ENCODE peak calls at places on chromosomes 13 and 19, in eight cellular contexts. One of them, this sample, is unnamed.

GRCh38 chr13:43908156-43909126 is 28.7 kb downstream of the LACC1 start:
- DNase-seq in HepG2: peak
- DNase-seq in HCT116: peak
- DNase-seq in K562: no peak
- DNase-seq in GM12878: no peak
- DNase-seq in H1: no peak
- DNase-seq in GM23338: peak
- DNase-seq in endothelial cell of umbilical vein: peak
- DNase-seq in this sample: no peak

GRCh38 chr19:46132508-46133100 is 8.1 kb upstream of the IGFL3 start:
- DNase-seq in H1: no peak
- DNase-seq in K562: no peak
- DNase-seq in endothelial cell of umbilical vein: no peak
- DNase-seq in HepG2: no peak
- DNase-seq in HCT116: no peak
- DNase-seq in GM12878: no peak
- DNase-seq in GM23338: no peak
- DNase-seq in this sample: no peak

GRCh38 chr13:79533781-79534400 is 52.9 kb downstream of the NDFIP2 start:
- DNase-seq in GM12878: no peak
- DNase-seq in K562: no peak
- DNase-seq in GM23338: no peak
- DNase-seq in HepG2: no peak
- DNase-seq in H1: no peak
- DNase-seq in endothelial cell of umbilical vein: no peak
- DNase-seq in HCT116: no peak
- DNase-seq in this sample: no peak

GRCh38 chr13:25881946-25882574 is 169.8 kb downstream of the SHISA2 start:
- DNase-seq in endothelial cell of umbilical vein: peak
- DNase-seq in K562: no peak
- DNase-seq in GM23338: peak
- DNase-seq in GM12878: no peak
- DNase-seq in H1: no peak
- DNase-seq in HepG2: no peak
- DNase-seq in HCT116: no peak
- DNase-seq in this sample: peak

GRCh38 chr19:58033741-58034475 is at the start of gene ZSCAN1:
- DNase-seq in HepG2: no peak
- DNase-seq in H1: peak
- DNase-seq in GM23338: peak
- DNase-seq in endothelial cell of umbilical vein: peak
- DNase-seq in GM12878: no peak
- DNase-seq in K562: no peak
- DNase-seq in HCT116: no peak
- DNase-seq in this sample: no peak

GRCh38 chr13:78827471-78827870 is 168.5 kb upstream of the OBI1 start:
- DNase-seq in HepG2: no peak
- DNase-seq in HCT116: no peak
- DNase-seq in GM12878: no peak
- DNase-seq in GM23338: peak
- DNase-seq in H1: no peak
- DNase-seq in endothelial cell of umbilical vein: no peak
- DNase-seq in K562: no peak
- DNase-seq in this sample: no peak

GRCh38 chr13:87674143-87674772 is 3.1 kb downstream of the SLITRK5 start:
- DNase-seq in GM23338: peak
- DNase-seq in H1: no peak
- DNase-seq in endothelial cell of umbilical vein: no peak
- DNase-seq in HCT116: no peak
- DNase-seq in HepG2: no peak
- DNase-seq in K562: no peak
- DNase-seq in GM12878: no peak
- DNase-seq in this sample: no peak

GRCh38 chr19:9847087-9847671 is 12.1 kb downstream of the PIN1 start:
- DNase-seq in H1: peak
- DNase-seq in K562: peak
- DNase-seq in GM12878: no peak
- DNase-seq in HepG2: peak
- DNase-seq in GM23338: peak
- DNase-seq in HCT116: peak
- DNase-seq in endothelial cell of umbilical vein: peak
- DNase-seq in this sample: no peak

GRCh38 chr19:52691737-52692136 is 43.1 kb downstream of the ZNF611 start:
- DNase-seq in GM12878: peak
- DNase-seq in H1: no peak
- DNase-seq in K562: no peak
- DNase-seq in GM23338: no peak
- DNase-seq in HCT116: no peak
- DNase-seq in HepG2: no peak
- DNase-seq in endothelial cell of umbilical vein: no peak
- DNase-seq in this sample: no peak

GRCh38 chr19:53545271-53546065 is 7.5 kb downstream of the ZNF331 start:
- DNase-seq in endothelial cell of umbilical vein: peak
- DNase-seq in K562: no peak
- DNase-seq in GM23338: peak
- DNase-seq in HepG2: no peak
- DNase-seq in GM12878: no peak
- DNase-seq in HCT116: no peak
- DNase-seq in H1: no peak
- DNase-seq in this sample: no peak

GRCh38 chr13:49840266-49840665 is 47.8 kb upstream of the KPNA3 start:
- DNase-seq in HepG2: peak
- DNase-seq in GM23338: peak
- DNase-seq in HCT116: no peak
- DNase-seq in H1: no peak
- DNase-seq in GM12878: no peak
- DNase-seq in endothelial cell of umbilical vein: no peak
- DNase-seq in K562: no peak
- DNase-seq in this sample: no peak

GRCh38 chr13:41257535-41257934 is 5.8 kb downstream of the MTRF1 start:
- DNase-seq in GM23338: no peak
- DNase-seq in H1: no peak
- DNase-seq in HCT116: no peak
- DNase-seq in K562: no peak
- DNase-seq in HepG2: peak
- DNase-seq in GM12878: no peak
- DNase-seq in endothelial cell of umbilical vein: no peak
- DNase-seq in this sample: no peak

GRCh38 chr13:21014666-21015170 is 46.7 kb downstream of the LATS2 start:
- DNase-seq in GM23338: no peak
- DNase-seq in H1: no peak
- DNase-seq in GM12878: no peak
- DNase-seq in HepG2: peak
- DNase-seq in HCT116: no peak
- DNase-seq in endothelial cell of umbilical vein: peak
- DNase-seq in K562: no peak
- DNase-seq in this sample: no peak
- TF ChIP-seq POLR2AphosphoS5 in GM23338: no peak
- TF ChIP-seq POLR2AphosphoS5 in H1: no peak
- TF ChIP-seq POLR2AphosphoS5 in GM12878: no peak
- TF ChIP-seq POLR2AphosphoS5 in HepG2: no peak
- TF ChIP-seq POLR2AphosphoS5 in HCT116: no peak
- TF ChIP-seq POLR2AphosphoS5 in endothelial cell of umbilical vein: no peak
- TF ChIP-seq POLR2AphosphoS5 in K562: no peak
- TF ChIP-seq POLR2AphosphoS5 in this sample: no peak

DNA sequence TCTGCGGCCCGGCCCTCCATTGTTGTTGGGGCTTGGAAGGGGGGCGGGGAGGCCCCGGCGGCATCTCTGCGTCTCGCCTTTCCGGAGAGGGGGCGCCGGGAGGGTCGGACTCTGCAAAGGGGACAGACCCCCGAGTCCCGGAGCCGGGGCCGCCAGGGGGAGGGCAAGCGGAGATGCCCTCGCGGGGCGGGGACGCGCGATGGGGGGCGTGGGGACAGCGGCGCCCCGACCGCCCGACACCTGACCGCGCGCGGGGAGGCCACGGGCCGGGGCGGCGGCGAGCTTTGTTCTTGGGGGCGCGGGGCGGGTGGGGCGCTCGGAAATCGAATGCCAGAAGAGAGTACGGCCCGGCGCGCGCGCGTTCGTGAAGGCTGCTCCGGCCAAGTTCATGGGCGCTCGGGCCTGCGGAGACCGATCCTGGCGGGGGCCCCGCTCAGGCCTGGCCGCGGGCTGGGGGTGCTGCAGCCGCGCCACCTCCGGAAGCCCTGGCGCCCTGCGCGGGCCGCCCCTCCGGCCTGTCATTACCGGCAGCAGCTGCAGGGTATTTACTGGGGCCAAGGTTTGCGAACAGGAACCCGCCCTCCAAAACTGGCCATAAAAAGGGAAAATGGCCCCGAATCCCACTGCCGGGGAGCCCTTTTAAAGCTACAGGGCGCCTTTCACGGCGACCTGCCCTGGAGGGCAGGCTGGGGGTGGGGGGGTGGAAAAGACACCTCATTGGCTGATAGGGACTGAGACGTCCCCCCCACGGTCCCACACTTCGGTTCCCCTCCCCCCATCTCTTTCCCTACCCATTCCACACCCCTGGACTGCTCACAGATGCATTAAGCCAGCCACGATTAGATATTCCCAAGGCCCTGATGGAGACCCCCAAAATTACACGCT is 11.1 kb upstream of the NANOS3 start:
- DNase-seq in endothelial cell of umbilical vein: no peak
- DNase-seq in HepG2: no peak
- DNase-seq in K562: peak
- DNase-seq in GM23338: no peak
- DNase-seq in H1: no peak
- DNase-seq in GM12878: no peak
- DNase-seq in HCT116: no peak
- DNase-seq in this sample: no peak
- TF ChIP-seq EZH2 in endothelial cell of umbilical vein: no peak
- TF ChIP-seq EZH2 in HepG2: no peak
- TF ChIP-seq EZH2 in K562: no peak
- TF ChIP-seq EZH2 in GM23338: no peak
- TF ChIP-seq EZH2 in H1: peak
- TF ChIP-seq EZH2 in GM12878: no peak
- TF ChIP-seq EZH2 in HCT116: no peak
- TF ChIP-seq EZH2 in this sample: no peak

DNA sequence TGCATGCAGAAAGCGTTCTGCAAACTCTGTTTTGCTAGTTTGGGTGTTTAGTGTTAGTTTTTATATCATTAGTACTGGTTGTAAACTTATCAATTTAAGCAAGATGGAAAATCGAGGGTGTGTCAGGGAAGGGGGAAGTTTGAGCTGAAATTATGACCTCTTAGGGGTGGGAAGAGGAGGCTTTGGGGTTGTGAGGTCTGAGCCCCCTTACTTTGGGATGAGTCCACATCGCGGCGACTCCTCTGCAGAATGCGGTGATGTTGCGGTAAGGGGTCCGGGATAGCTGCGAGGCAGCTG is 745 bp upstream of the NDUFS7 start:
- DNase-seq in GM12878: no peak
- DNase-seq in H1: no peak
- DNase-seq in GM23338: no peak
- DNase-seq in endothelial cell of umbilical vein: no peak
- DNase-seq in HCT116: no peak
- DNase-seq in K562: peak
- DNase-seq in HepG2: no peak
- DNase-seq in this sample: no peak
- H3K4me3 ChIP-seq in GM12878: no peak
- H3K4me3 ChIP-seq in H1: no peak
- H3K4me3 ChIP-seq in GM23338: peak
- H3K4me3 ChIP-seq in endothelial cell of umbilical vein: no peak
- H3K4me3 ChIP-seq in HCT116: no peak
- H3K4me3 ChIP-seq in K562: peak
- H3K4me3 ChIP-seq in HepG2: no peak
- H3K4me3 ChIP-seq in this sample: peak

GRCh38 chr19:1592755-1593628 is at the start of gene MBD3:
- DNase-seq in HCT116: peak
- DNase-seq in H1: peak
- DNase-seq in endothelial cell of umbilical vein: peak
- DNase-seq in K562: peak
- DNase-seq in GM12878: peak
- DNase-seq in GM23338: peak
- DNase-seq in HepG2: peak
- DNase-seq in this sample: peak

GRCh38 chr19:1592023-1592754 is 476 bp downstream of the MBD3 start:
- DNase-seq in H1: peak
- DNase-seq in GM12878: peak
- DNase-seq in HCT116: peak
- DNase-seq in K562: peak
- DNase-seq in GM23338: peak
- DNase-seq in HepG2: peak
- DNase-seq in endothelial cell of umbilical vein: peak
- DNase-seq in this sample: peak

GRCh38 chr19:1591421-1592022 is 1.1 kb downstream of the MBD3 start:
- DNase-seq in H1: no peak
- DNase-seq in endothelial cell of umbilical vein: peak
- DNase-seq in GM23338: no peak
- DNase-seq in GM12878: no peak
- DNase-seq in HepG2: no peak
- DNase-seq in K562: peak
- DNase-seq in HCT116: no peak
- DNase-seq in this sample: no peak

GRCh38 chr19:1587872-1588271 is 4.8 kb downstream of the MBD3 start:
- DNase-seq in HepG2: peak
- DNase-seq in GM12878: no peak
- DNase-seq in K562: no peak
- DNase-seq in endothelial cell of umbilical vein: no peak
- DNase-seq in HCT116: no peak
- DNase-seq in H1: no peak
- DNase-seq in GM23338: no peak
- DNase-seq in this sample: no peak

GRCh38 chr19:1590641-1591397 is 1.8 kb downstream of the MBD3 start:
- DNase-seq in H1: no peak
- DNase-seq in GM23338: peak
- DNase-seq in GM12878: no peak
- DNase-seq in HCT116: no peak
- DNase-seq in HepG2: peak
- DNase-seq in endothelial cell of umbilical vein: peak
- DNase-seq in K562: peak
- DNase-seq in this sample: no peak
- TF ChIP-seq POLR2AphosphoS5 in H1: peak
- TF ChIP-seq POLR2AphosphoS5 in GM23338: peak
- TF ChIP-seq POLR2AphosphoS5 in GM12878: peak
- TF ChIP-seq POLR2AphosphoS5 in HCT116: peak
- TF ChIP-seq POLR2AphosphoS5 in HepG2: peak
- TF ChIP-seq POLR2AphosphoS5 in endothelial cell of umbilical vein: peak
- TF ChIP-seq POLR2AphosphoS5 in K562: peak
- TF ChIP-seq POLR2AphosphoS5 in this sample: peak

DNA sequence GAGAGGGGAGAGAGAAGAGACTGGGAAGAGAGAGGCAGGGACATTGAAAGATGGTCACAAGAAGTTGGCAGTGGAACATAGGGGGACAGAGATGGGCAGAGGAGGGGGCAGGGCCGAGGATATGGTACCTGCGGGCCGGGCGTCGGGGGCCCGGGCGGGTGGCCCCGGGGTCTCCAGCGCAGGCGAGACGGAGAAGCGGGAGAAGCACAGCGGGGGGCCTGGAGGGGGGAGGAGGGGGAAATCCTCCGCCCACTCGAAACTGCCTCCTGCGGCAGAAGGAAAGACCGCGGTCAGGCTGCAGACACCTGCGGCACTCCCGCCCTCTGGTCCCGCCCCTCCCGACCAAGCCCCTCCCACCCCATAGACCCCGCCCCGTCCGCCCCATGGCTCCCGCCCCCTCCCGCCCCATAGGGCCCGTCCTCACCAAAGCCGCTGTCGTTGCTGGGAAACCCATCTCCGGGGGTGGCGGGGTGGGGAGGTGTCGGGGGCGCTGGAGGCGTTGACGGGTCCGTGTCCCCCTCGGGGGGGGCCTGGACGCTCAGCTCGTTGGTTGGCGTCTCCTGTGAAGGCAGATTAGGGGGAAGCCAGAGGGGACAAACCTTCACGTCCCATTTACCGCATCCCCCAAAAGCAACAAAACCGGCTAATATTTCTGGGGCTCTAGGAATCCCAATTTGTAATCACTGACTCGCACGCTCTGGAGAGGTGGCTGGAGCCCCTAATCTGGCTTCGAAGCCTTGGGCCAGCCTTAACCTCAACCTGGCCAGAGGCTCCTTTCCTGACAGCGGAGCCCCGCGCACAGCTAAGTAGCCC is 20.4 kb downstream of the LMTK3 start:
- DNase-seq in K562: peak
- DNase-seq in GM12878: no peak
- DNase-seq in GM23338: peak
- DNase-seq in HepG2: no peak
- DNase-seq in HCT116: peak
- DNase-seq in endothelial cell of umbilical vein: no peak
- DNase-seq in H1: no peak
- DNase-seq in this sample: no peak
- TF ChIP-seq EZH2 in K562: no peak
- TF ChIP-seq EZH2 in GM12878: no peak
- TF ChIP-seq EZH2 in GM23338: no peak
- TF ChIP-seq EZH2 in HepG2: no peak
- TF ChIP-seq EZH2 in HCT116: no peak
- TF ChIP-seq EZH2 in endothelial cell of umbilical vein: peak
- TF ChIP-seq EZH2 in H1: no peak
- TF ChIP-seq EZH2 in this sample: no peak